ENCODE peak calls at places on chromosome 19, in nine cellular contexts. L is stimulated activated CD4-positive, alpha-beta T cell treated with anti-CD3 and anti-CD28 coated beads, Interleukin-15, amount 100 ng/mL, for 24 hours; E is NCI-H1048; A is SK-N-SH; M is Ammon's horn; D is NCI-H1092; U is NCI-H1436; Y is amygdala; T is heart left ventricle. J is an unnamed sample.

GRCh38 chr19:55451522-55452380 is 8.7 kb upstream of the SHISA7 start:
- DNase-seq in Y (peak), A (peak), E (no peak), D (no peak), M (peak), T (no peak), U (peak), L (peak), J (peak)

GRCh38 chr19:6364353-6364752 is 3.0 kb downstream of the CLPP start:
- DNase-seq in M (no peak), U (no peak), T (no peak), E (no peak), L (no peak), A (no peak), D (no peak), Y (no peak), J (no peak)

GRCh38 chr19:58513213-58513693 is 1.5 kb upstream of the SLC27A5 start:
- DNase-seq in A (no peak), E (no peak), M (no peak), U (no peak), Y (no peak), L (no peak), T (no peak), D (no peak), J (no peak)

GRCh38 chr19:10270180-10270615 is 722 bp upstream of the ICAM1 start:
- DNase-seq in Y (no peak), E (no peak), T (peak), U (no peak), D (no peak), M (peak), L (peak), A (peak), J (no peak)

GRCh38 chr19:38679839-38680238 is 32.4 kb downstream of the ACTN4 start:
- DNase-seq in T (no peak), E (no peak), D (no peak), L (no peak), A (no peak), U (no peak), Y (no peak), M (no peak), J (no peak)

GRCh38 chr19:51317381-51317780 is 5.9 kb downstream of the IGLON5 start:
- DNase-seq in Y (no peak), L (no peak), A (no peak), E (no peak), T (no peak), M (no peak), U (no peak), D (no peak), J (no peak)

GRCh38 chr19:16234552-16235445 is 37.1 kb downstream of the AP1M1 start:
- DNase-seq in L (no peak), M (no peak), E (no peak), D (no peak), A (peak), Y (no peak), T (no peak), U (no peak), J (no peak)

GRCh38 chr19:19119325-19120237 is 18.7 kb downstream of the TMEM161A start:
- DNase-seq in L (no peak), D (no peak), A (no peak), Y (no peak), M (no peak), U (no peak), E (no peak), T (no peak), J (no peak)

GRCh38 chr19:38945562-38946228 is 15.0 kb downstream of the MRPS12 start:
- DNase-seq in Y (no peak), A (no peak), L (no peak), E (no peak), D (no peak), U (no peak), M (no peak), T (no peak), J (no peak)

GRCh38 chr19:37718357-37718756 is 1.2 kb downstream of the ZNF607 start:
- DNase-seq in Y (no peak), M (peak), A (peak), D (no peak), T (no peak), L (no peak), U (no peak), E (no peak), J (no peak)

GRCh38 chr19:2579678-2580280 is 103.9 kb downstream of the GADD45B start:
- DNase-seq in Y (no peak), E (no peak), M (no peak), D (no peak), L (no peak), U (no peak), T (no peak), A (no peak), J (no peak)

GRCh38 chr19:3098515-3099346 is 4.6 kb downstream of the GNA11 start:
- DNase-seq in U (no peak), E (no peak), T (peak), M (no peak), A (no peak), Y (no peak), D (no peak), L (no peak), J (no peak)

GRCh38 chr19:45492627-45493470 is 4.0 kb downstream of the RTN2 start:
- DNase-seq in Y (no peak), A (peak), U (no peak), D (no peak), E (no peak), M (peak), L (no peak), T (peak), J (no peak)

GRCh38 chr19:16068696-16069259 is 7.5 kb upstream of the TPM4 start:
- DNase-seq in L (no peak), U (no peak), A (no peak), T (no peak), D (no peak), E (no peak), Y (no peak), M (no peak), J (no peak)

GRCh38 chr19:55264531-55264930 is 5.7 kb upstream of the PPP6R1 start:
- DNase-seq in L (no peak), A (no peak), T (no peak), U (no peak), D (no peak), E (no peak), Y (no peak), M (no peak), J (no peak)

GRCh38 chr19:2804156-2805004 is 15.3 kb upstream of the ZNF554 start:
- DNase-seq in D (no peak), M (no peak), A (peak), L (no peak), Y (no peak), E (no peak), U (no peak), T (no peak), J (no peak)

GRCh38 chr19:39515551-39516191 is 732 bp downstream of the SELENOV start:
- DNase-seq in A (no peak), E (no peak), T (no peak), U (no peak), Y (no peak), D (no peak), L (peak), M (no peak), J (no peak)

GRCh38 chr19:56108447-56109195 is 12.5 kb downstream of the ZNF787 start:
- DNase-seq in M (no peak), Y (no peak), U (no peak), T (no peak), D (no peak), A (no peak), E (no peak), L (no peak), J (no peak)

GRCh38 chr19:18649371-18650047 is 12.7 kb downstream of the KLHL26 start:
- DNase-seq in E (no peak), Y (no peak), A (no peak), L (no peak), M (peak), D (no peak), U (no peak), T (peak), J (peak)

GRCh38 chr19:32750441-32751055 is 31.0 kb downstream of the TDRD12 start:
- DNase-seq in D (no peak), L (no peak), E (no peak), Y (no peak), M (no peak), A (no peak), U (no peak), T (no peak), J (no peak)

GRCh38 chr19:45947926-45948325 is 25.7 kb downstream of the NOVA2 start:
- DNase-seq in A (no peak), Y (no peak), M (no peak), U (no peak), E (no peak), T (no peak), D (no peak), L (no peak), J (no peak)

GRCh38 chr19:30799854-30800755 is 427.9 kb downstream of the ZNF536 start:
- DNase-seq in T (peak), L (peak), Y (no peak), E (peak), U (no peak), A (no peak), D (no peak), M (peak), J (no peak)

GRCh38 chr19:28838909-28839308 is 374.0 kb downstream of the UQCRFS1 start:
- DNase-seq in U (no peak), E (no peak), D (no peak), L (no peak), A (no peak), T (no peak), Y (no peak), M (no peak), J (no peak)

GRCh38 chr19:14943601-14944000 is 2.3 kb downstream of the OR7C2 start:
- DNase-seq in U (no peak), E (no peak), M (no peak), D (no peak), A (no peak), Y (no peak), L (no peak), T (no peak), J (no peak)

GRCh38 chr19:13089139-13089856 is 13.4 kb downstream of the LYL1 start:
- DNase-seq in D (no peak), A (peak), L (no peak), E (no peak), U (peak), T (no peak), M (no peak), Y (no peak), J (no peak)

GRCh38 chr19:325173-325936 is 19.2 kb downstream of the MIER2 start:
- DNase-seq in T (no peak), M (no peak), D (no peak), U (no peak), L (no peak), A (no peak), Y (no peak), E (no peak), J (no peak)

GRCh38 chr19:31340059-31341025 is 8.9 kb downstream of the TSHZ3 start:
- DNase-seq in U (no peak), M (no peak), E (no peak), D (no peak), A (peak), Y (no peak), L (no peak), T (no peak), J (no peak)

GRCh38 chr19:38842439-38843174 is 7.2 kb downstream of the HNRNPL start:
- DNase-seq in T (no peak), D (no peak), Y (no peak), L (peak), M (peak), U (no peak), A (no peak), E (no peak), J (no peak)

GRCh38 chr19:15123900-15124299 is 16.7 kb downstream of the SYDE1 start:
- DNase-seq in A (peak), Y (peak), T (peak), U (no peak), L (no peak), D (peak), M (peak), E (no peak), J (no peak)

GRCh38 chr19:40274585-40275544 is 10.3 kb downstream of the AKT2 start:
- DNase-seq in D (no peak), T (no peak), A (no peak), Y (no peak), E (no peak), U (no peak), L (peak), M (no peak), J (peak)

GRCh38 chr19:35063940-35064818 is 22.7 kb downstream of the HPN start:
- DNase-seq in E (no peak), A (no peak), Y (no peak), L (peak), T (no peak), M (no peak), U (no peak), D (no peak), J (no peak)

GRCh38 chr19:3796358-3796757 is 10.2 kb upstream of the MATK start:
- DNase-seq in E (no peak), D (no peak), M (no peak), U (no peak), Y (no peak), T (no peak), A (no peak), L (no peak), J (no peak)

GRCh38 chr19:14949876-14950275 is 8.6 kb downstream of the OR7C2 start:
- DNase-seq in T (no peak), Y (no peak), D (no peak), M (no peak), L (no peak), U (no peak), A (no peak), E (no peak), J (no peak)

GRCh38 chr19:29854033-29854432 is 42.2 kb downstream of the CCNE1 start:
- DNase-seq in L (no peak), T (no peak), E (no peak), Y (no peak), M (no peak), U (no peak), A (no peak), D (no peak), J (no peak)

GRCh38 chr19:29724102-29724641 is 9.1 kb upstream of the C19orf12 start:
- DNase-seq in Y (no peak), D (peak), E (peak), T (no peak), M (peak), A (no peak), U (peak), L (peak), J (peak)

J was measured in nucleus accumbens.